ENCODE peak calls at places on chromosomes 5 and 9, in eight cellular contexts. One of them, this sample, is unnamed.
A peak's percentile ranks its signal among the peaks of the same experiment; 100 is the strongest.

GRCh38 chr9:133120343-133121199 is 469 bp downstream of the RALGDS start:
- DNase-seq in K562: peak; percentile 72
- DNase-seq in H1: peak; percentile 67
- DNase-seq in IMR-90: no peak
- DNase-seq in A549: no peak
- DNase-seq in SK-N-SH: peak; percentile 77
- DNase-seq in HepG2: no peak
- DNase-seq in GM12878: no peak
- DNase-seq in this sample: no peak

GRCh38 chr9:25537857-25538256 is 140.4 kb downstream of the TUSC1 start:
- DNase-seq in HepG2: no peak
- DNase-seq in H1: no peak
- DNase-seq in IMR-90: no peak
- DNase-seq in A549: no peak
- DNase-seq in GM12878: no peak
- DNase-seq in K562: no peak
- DNase-seq in SK-N-SH: no peak
- DNase-seq in this sample: no peak

GRCh38 chr5:137146402-137146889 is 352.7 kb downstream of the SPOCK1 start:
- DNase-seq in GM12878: no peak
- DNase-seq in SK-N-SH: no peak
- DNase-seq in IMR-90: peak; percentile 96
- DNase-seq in K562: no peak
- DNase-seq in A549: peak; percentile 66
- DNase-seq in HepG2: no peak
- DNase-seq in H1: no peak
- DNase-seq in this sample: peak; percentile 8

GRCh38 chr9:137411670-137412380 is 11.1 kb downstream of the EXD3 start:
- DNase-seq in H1: no peak
- DNase-seq in HepG2: no peak
- DNase-seq in GM12878: peak; percentile 43
- DNase-seq in SK-N-SH: no peak
- DNase-seq in K562: peak; percentile 78
- DNase-seq in IMR-90: peak; percentile 94
- DNase-seq in A549: peak; percentile 87
- DNase-seq in this sample: peak; percentile 75

GRCh38 chr5:118692811-118693342 is 295.5 kb downstream of the DTWD2 start:
- DNase-seq in SK-N-SH: peak; percentile 56
- DNase-seq in HepG2: no peak
- DNase-seq in A549: no peak
- DNase-seq in IMR-90: no peak
- DNase-seq in GM12878: no peak
- DNase-seq in H1: no peak
- DNase-seq in K562: no peak
- DNase-seq in this sample: no peak

GRCh38 chr9:121348321-121348720 is 21.7 kb downstream of the STOM start:
- DNase-seq in A549: no peak
- DNase-seq in SK-N-SH: no peak
- DNase-seq in H1: no peak
- DNase-seq in K562: no peak
- DNase-seq in HepG2: no peak
- DNase-seq in GM12878: no peak
- DNase-seq in IMR-90: peak; percentile 55
- DNase-seq in this sample: no peak

GRCh38 chr9:108786756-108787663 is 68.8 kb downstream of the ACTL7B start:
- DNase-seq in HepG2: no peak
- DNase-seq in A549: peak; percentile 25
- DNase-seq in GM12878: no peak
- DNase-seq in H1: no peak
- DNase-seq in K562: no peak
- DNase-seq in IMR-90: peak; percentile 1
- DNase-seq in SK-N-SH: no peak
- DNase-seq in this sample: peak; percentile 37

GRCh38 chr9:75852746-75853145 is 37.7 kb upstream of the PCSK5 start:
- DNase-seq in HepG2: no peak
- DNase-seq in H1: no peak
- DNase-seq in GM12878: no peak
- DNase-seq in IMR-90: no peak
- DNase-seq in SK-N-SH: no peak
- DNase-seq in A549: no peak
- DNase-seq in K562: no peak
- DNase-seq in this sample: no peak

GRCh38 chr5:107700486-107700885 is 29.7 kb upstream of the EFNA5 start:
- DNase-seq in GM12878: no peak
- DNase-seq in K562: no peak
- DNase-seq in SK-N-SH: no peak
- DNase-seq in HepG2: no peak
- DNase-seq in A549: no peak
- DNase-seq in IMR-90: no peak
- DNase-seq in H1: no peak
- DNase-seq in this sample: no peak

GRCh38 chr9:131277673-131278420 is 1.5 kb upstream of the FAM78A start:
- DNase-seq in K562: peak; percentile 100
- DNase-seq in SK-N-SH: peak; percentile 99
- DNase-seq in GM12878: no peak
- DNase-seq in H1: peak; percentile 82
- DNase-seq in HepG2: peak; percentile 43
- DNase-seq in IMR-90: peak; percentile 78
- DNase-seq in A549: peak; percentile 69
- DNase-seq in this sample: peak; percentile 35

GRCh38 chr5:171351674-171352073 is 36.0 kb upstream of the NPM1 start:
- DNase-seq in K562: no peak
- DNase-seq in HepG2: no peak
- DNase-seq in SK-N-SH: no peak
- DNase-seq in GM12878: no peak
- DNase-seq in H1: no peak
- DNase-seq in IMR-90: no peak
- DNase-seq in A549: no peak
- DNase-seq in this sample: no peak

GRCh38 chr5:60026174-60026573 is 132.6 kb upstream of the PDE4D start:
- DNase-seq in HepG2: no peak
- DNase-seq in SK-N-SH: no peak
- DNase-seq in IMR-90: peak; percentile 0
- DNase-seq in GM12878: no peak
- DNase-seq in K562: no peak
- DNase-seq in A549: peak; percentile 36
- DNase-seq in H1: no peak
- DNase-seq in this sample: no peak

GRCh38 chr5:158233735-158234322 is 374.9 kb upstream of the CLINT1 start:
- DNase-seq in SK-N-SH: no peak
- DNase-seq in K562: no peak
- DNase-seq in HepG2: no peak
- DNase-seq in H1: no peak
- DNase-seq in A549: no peak
- DNase-seq in GM12878: no peak
- DNase-seq in IMR-90: no peak
- DNase-seq in this sample: no peak

GRCh38 chr9:36832232-36832795 is 201.8 kb downstream of the PAX5 start:
- DNase-seq in A549: no peak
- DNase-seq in IMR-90: no peak
- DNase-seq in HepG2: no peak
- DNase-seq in K562: no peak
- DNase-seq in GM12878: no peak
- DNase-seq in H1: no peak
- DNase-seq in SK-N-SH: no peak
- DNase-seq in this sample: no peak

GRCh38 chr5:80125962-80126480 is 90.9 kb downstream of the THBS4 start:
- DNase-seq in H1: no peak
- DNase-seq in IMR-90: peak; percentile 48
- DNase-seq in GM12878: peak; percentile 93
- DNase-seq in A549: no peak
- DNase-seq in HepG2: no peak
- DNase-seq in SK-N-SH: no peak
- DNase-seq in K562: no peak
- DNase-seq in this sample: peak; percentile 29

GRCh38 chr5:148989567-148989966 is 73.3 kb downstream of the SH3TC2 start:
- DNase-seq in GM12878: no peak
- DNase-seq in K562: no peak
- DNase-seq in SK-N-SH: no peak
- DNase-seq in A549: no peak
- DNase-seq in IMR-90: peak; percentile 24
- DNase-seq in HepG2: no peak
- DNase-seq in H1: no peak
- DNase-seq in this sample: no peak

GRCh38 chr9:110293246-110293645 is 36.9 kb upstream of the TXN start:
- DNase-seq in IMR-90: no peak
- DNase-seq in H1: no peak
- DNase-seq in HepG2: no peak
- DNase-seq in K562: no peak
- DNase-seq in A549: no peak
- DNase-seq in GM12878: no peak
- DNase-seq in SK-N-SH: no peak
- DNase-seq in this sample: no peak

GRCh38 chr9:110288503-110288902 is 32.2 kb upstream of the TXN start:
- DNase-seq in SK-N-SH: no peak
- DNase-seq in GM12878: no peak
- DNase-seq in HepG2: no peak
- DNase-seq in H1: no peak
- DNase-seq in K562: no peak
- DNase-seq in A549: no peak
- DNase-seq in IMR-90: no peak
- DNase-seq in this sample: no peak

GRCh38 chr9:110287289-110287680 is 31.0 kb upstream of the TXN start:
- DNase-seq in GM12878: no peak
- DNase-seq in HepG2: no peak
- DNase-seq in SK-N-SH: no peak
- DNase-seq in H1: no peak
- DNase-seq in IMR-90: no peak
- DNase-seq in K562: no peak
- DNase-seq in A549: no peak
- DNase-seq in this sample: no peak

DNA sequence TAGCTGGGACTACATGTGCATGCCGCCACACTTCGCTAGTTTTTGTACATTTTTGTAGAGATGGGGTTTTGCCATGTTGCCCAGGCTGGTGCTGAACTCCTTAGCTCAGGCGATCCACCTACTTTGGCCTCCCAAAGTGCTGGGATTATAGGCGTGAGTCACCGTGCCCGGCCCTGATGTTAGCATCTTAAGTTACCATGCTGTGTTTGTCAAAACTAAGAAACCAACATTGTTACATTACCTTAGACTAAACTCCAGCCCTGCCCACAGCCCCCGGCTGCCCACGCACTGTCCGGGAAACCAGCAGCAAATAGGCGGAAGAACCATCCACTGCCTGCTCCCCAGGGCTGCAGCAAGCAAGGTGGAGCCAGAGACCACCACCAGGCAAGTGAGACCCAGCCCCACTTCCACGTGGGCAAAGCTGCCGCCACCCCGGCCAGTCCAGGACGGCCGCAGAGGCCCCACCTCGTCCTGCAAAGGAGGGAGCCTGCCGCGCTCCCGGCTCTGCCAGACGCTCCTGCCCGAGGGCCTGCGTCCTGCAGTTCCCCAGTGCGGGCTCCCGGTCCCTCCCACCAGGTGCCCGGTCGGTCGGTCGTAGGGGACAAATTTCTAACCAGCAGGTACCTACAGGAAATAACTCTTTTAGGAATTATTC is 35.7 kb upstream of the TXN start:
- DNase-seq in K562: no peak
- DNase-seq in SK-N-SH: peak; percentile 28
- DNase-seq in HepG2: no peak
- DNase-seq in IMR-90: no peak
- DNase-seq in GM12878: no peak
- DNase-seq in H1: no peak
- DNase-seq in A549: no peak
- DNase-seq in this sample: no peak
- TF ChIP-seq RAD21 in K562: no peak
- TF ChIP-seq RAD21 in SK-N-SH: no peak
- TF ChIP-seq RAD21 in HepG2: no peak
- TF ChIP-seq RAD21 in IMR-90: no peak
- TF ChIP-seq RAD21 in GM12878: no peak
- TF ChIP-seq RAD21 in H1: no peak
- TF ChIP-seq RAD21 in A549: no peak
- TF ChIP-seq RAD21 in this sample: no peak

GRCh38 chr5:140481758-140482157 is 65.7 kb upstream of the EIF4EBP3 start:
- DNase-seq in IMR-90: peak; percentile 83
- DNase-seq in HepG2: no peak
- DNase-seq in H1: no peak
- DNase-seq in A549: no peak
- DNase-seq in SK-N-SH: no peak
- DNase-seq in GM12878: no peak
- DNase-seq in K562: no peak
- DNase-seq in this sample: no peak
- TF ChIP-seq RAD21 in IMR-90: no peak
- TF ChIP-seq RAD21 in HepG2: no peak
- TF ChIP-seq RAD21 in H1: no peak
- TF ChIP-seq RAD21 in A549: no peak
- TF ChIP-seq RAD21 in SK-N-SH: no peak
- TF ChIP-seq RAD21 in GM12878: no peak
- TF ChIP-seq RAD21 in K562: no peak
- TF ChIP-seq RAD21 in this sample: no peak

DNA sequence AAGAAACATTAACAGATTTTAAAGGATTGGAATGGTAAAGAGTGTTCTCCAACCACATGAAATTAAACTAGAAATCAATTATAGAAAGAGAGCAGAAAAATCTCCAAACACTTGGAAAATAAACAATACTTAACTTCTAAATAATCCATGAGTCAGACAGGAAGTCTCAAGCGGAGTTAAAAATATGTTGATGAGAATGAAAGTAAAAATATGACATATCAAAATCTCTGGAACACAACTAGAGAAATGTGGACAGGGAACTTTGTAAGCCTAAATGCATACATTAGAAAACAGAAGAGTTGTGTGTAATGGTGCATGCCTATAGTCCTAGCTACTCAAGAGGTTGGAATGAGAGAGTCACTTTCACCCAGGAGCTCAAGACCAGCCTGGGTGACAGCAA is 47.9 kb upstream of the ZNF618 start:
- DNase-seq in H1: no peak
- DNase-seq in IMR-90: peak; percentile 8
- DNase-seq in A549: no peak
- DNase-seq in HepG2: no peak
- DNase-seq in SK-N-SH: no peak
- DNase-seq in GM12878: no peak
- DNase-seq in K562: no peak
- DNase-seq in this sample: no peak
- TF ChIP-seq RAD21 in H1: no peak
- TF ChIP-seq RAD21 in IMR-90: no peak
- TF ChIP-seq RAD21 in A549: no peak
- TF ChIP-seq RAD21 in HepG2: no peak
- TF ChIP-seq RAD21 in SK-N-SH: no peak
- TF ChIP-seq RAD21 in GM12878: no peak
- TF ChIP-seq RAD21 in K562: no peak
- TF ChIP-seq RAD21 in this sample: no peak

DNA sequence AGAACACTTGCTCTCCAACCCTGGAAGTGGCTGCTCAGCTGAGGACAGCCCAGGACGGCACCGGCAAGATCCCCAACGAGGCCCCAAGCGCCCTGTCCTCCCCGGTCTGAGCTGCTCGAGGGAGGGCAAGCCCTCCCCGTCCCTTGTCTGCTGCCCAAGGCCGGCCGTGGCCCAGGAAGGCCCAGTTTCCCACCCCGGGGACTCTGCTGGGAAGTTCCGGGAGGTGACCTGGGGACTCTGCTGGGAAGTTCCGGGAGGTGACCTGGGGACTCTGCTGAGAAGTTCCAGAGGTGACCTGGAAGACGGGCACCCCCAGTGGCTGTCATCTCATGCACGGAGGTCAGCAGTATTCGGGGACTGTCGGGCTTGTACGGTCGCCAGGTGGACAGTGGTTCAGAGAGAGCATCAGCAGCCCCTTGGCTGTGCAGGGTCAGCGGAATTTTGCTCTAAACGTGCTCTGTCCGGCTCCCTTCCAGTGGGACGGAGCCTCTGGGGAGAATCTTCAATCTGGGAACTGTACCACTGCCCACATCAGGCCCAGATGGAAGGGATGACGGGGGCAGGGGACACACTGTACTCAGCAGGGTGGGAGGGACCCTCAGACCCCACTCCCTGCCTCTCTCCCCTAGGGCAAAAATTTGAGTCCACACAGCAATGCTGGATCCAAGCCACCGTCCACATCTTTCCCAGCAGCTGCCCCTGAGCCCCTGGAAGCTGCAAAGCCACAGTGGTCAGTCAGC is 7.2 kb downstream of the NACC2 start:
- DNase-seq in GM12878: no peak
- DNase-seq in HepG2: no peak
- DNase-seq in A549: no peak
- DNase-seq in K562: no peak
- DNase-seq in IMR-90: no peak
- DNase-seq in H1: no peak
- DNase-seq in SK-N-SH: peak; percentile 45
- DNase-seq in this sample: no peak
- TF ChIP-seq RAD21 in GM12878: no peak
- TF ChIP-seq RAD21 in HepG2: no peak
- TF ChIP-seq RAD21 in A549: no peak
- TF ChIP-seq RAD21 in K562: no peak
- TF ChIP-seq RAD21 in IMR-90: no peak
- TF ChIP-seq RAD21 in H1: no peak
- TF ChIP-seq RAD21 in SK-N-SH: no peak
- TF ChIP-seq RAD21 in this sample: no peak